ENCODE peak calls at places on chromosomes 4 and X, in seven cellular contexts. One of them, this sample, is unnamed.

GRCh38 chr4:87498446-87498900 is 30.7 kb downstream of the SPARCL1 start:
- DNase-seq in colonic mucosa: no peak
- DNase-seq in AG10803: peak
- DNase-seq in progenitor cell of endocrine pancreas: no peak
- DNase-seq in heart right ventricle: no peak
- DNase-seq in Calu3: no peak
- DNase-seq in AG09309: peak
- DNase-seq in this sample: no peak

GRCh38 chrX:37378399-37378798 is 29.2 kb downstream of the PRRG1 start:
- DNase-seq in colonic mucosa: no peak
- DNase-seq in AG10803: peak
- DNase-seq in progenitor cell of endocrine pancreas: no peak
- DNase-seq in heart right ventricle: no peak
- DNase-seq in Calu3: no peak
- DNase-seq in AG09309: no peak
- DNase-seq in this sample: no peak

GRCh38 chr4:168755643-168756482 is 254.2 kb downstream of the CBR4 start:
- DNase-seq in colonic mucosa: no peak
- DNase-seq in AG10803: peak
- DNase-seq in progenitor cell of endocrine pancreas: no peak
- DNase-seq in heart right ventricle: no peak
- DNase-seq in Calu3: no peak
- DNase-seq in AG09309: no peak
- DNase-seq in this sample: no peak

GRCh38 chrX:80335062-80335830 is 85.0 kb upstream of the TENT5D start:
- DNase-seq in colonic mucosa: peak
- DNase-seq in AG10803: peak
- DNase-seq in progenitor cell of endocrine pancreas: no peak
- DNase-seq in heart right ventricle: no peak
- DNase-seq in Calu3: no peak
- DNase-seq in AG09309: no peak
- DNase-seq in this sample: no peak

GRCh38 chrX:103343105-103343504 is 13.1 kb downstream of the TCEAL7 start:
- DNase-seq in colonic mucosa: peak
- DNase-seq in AG10803: peak
- DNase-seq in progenitor cell of endocrine pancreas: no peak
- DNase-seq in heart right ventricle: peak
- DNase-seq in Calu3: peak
- DNase-seq in AG09309: no peak
- DNase-seq in this sample: no peak

GRCh38 chr4:78971326-78971725 is 32.1 kb upstream of the PAQR3 start:
- DNase-seq in colonic mucosa: no peak
- DNase-seq in AG10803: no peak
- DNase-seq in progenitor cell of endocrine pancreas: no peak
- DNase-seq in heart right ventricle: peak
- DNase-seq in Calu3: no peak
- DNase-seq in AG09309: no peak
- DNase-seq in this sample: no peak

GRCh38 chrX:130566028-130566683 is 164.4 kb downstream of the RBMX2 start:
- DNase-seq in colonic mucosa: no peak
- DNase-seq in AG10803: no peak
- DNase-seq in progenitor cell of endocrine pancreas: no peak
- DNase-seq in heart right ventricle: no peak
- DNase-seq in Calu3: peak
- DNase-seq in AG09309: no peak
- DNase-seq in this sample: no peak

GRCh38 chrX:155031657-155032056 is 5.0 kb downstream of the FUNDC2 start:
- DNase-seq in colonic mucosa: no peak
- DNase-seq in AG10803: no peak
- DNase-seq in progenitor cell of endocrine pancreas: no peak
- DNase-seq in heart right ventricle: no peak
- DNase-seq in Calu3: no peak
- DNase-seq in AG09309: no peak
- DNase-seq in this sample: no peak

GRCh38 chr4:1600811-1601532 is 83.1 kb downstream of the FAM53A start:
- DNase-seq in colonic mucosa: no peak
- DNase-seq in AG10803: no peak
- DNase-seq in progenitor cell of endocrine pancreas: no peak
- DNase-seq in heart right ventricle: no peak
- DNase-seq in Calu3: no peak
- DNase-seq in AG09309: no peak
- DNase-seq in this sample: no peak

GRCh38 chr4:40587826-40588225 is 41.8 kb downstream of the RBM47 start:
- DNase-seq in colonic mucosa: no peak
- DNase-seq in AG10803: peak
- DNase-seq in progenitor cell of endocrine pancreas: no peak
- DNase-seq in heart right ventricle: no peak
- DNase-seq in Calu3: no peak
- DNase-seq in AG09309: peak
- DNase-seq in this sample: no peak

GRCh38 chr4:126221717-126222116 is 907.0 kb downstream of the FAT4 start:
- DNase-seq in colonic mucosa: no peak
- DNase-seq in AG10803: no peak
- DNase-seq in progenitor cell of endocrine pancreas: no peak
- DNase-seq in heart right ventricle: no peak
- DNase-seq in Calu3: no peak
- DNase-seq in AG09309: no peak
- DNase-seq in this sample: no peak

GRCh38 chr4:126221262-126221661 is 906.5 kb downstream of the FAT4 start:
- DNase-seq in colonic mucosa: no peak
- DNase-seq in AG10803: no peak
- DNase-seq in progenitor cell of endocrine pancreas: no peak
- DNase-seq in heart right ventricle: no peak
- DNase-seq in Calu3: no peak
- DNase-seq in AG09309: no peak
- DNase-seq in this sample: no peak

DNA sequence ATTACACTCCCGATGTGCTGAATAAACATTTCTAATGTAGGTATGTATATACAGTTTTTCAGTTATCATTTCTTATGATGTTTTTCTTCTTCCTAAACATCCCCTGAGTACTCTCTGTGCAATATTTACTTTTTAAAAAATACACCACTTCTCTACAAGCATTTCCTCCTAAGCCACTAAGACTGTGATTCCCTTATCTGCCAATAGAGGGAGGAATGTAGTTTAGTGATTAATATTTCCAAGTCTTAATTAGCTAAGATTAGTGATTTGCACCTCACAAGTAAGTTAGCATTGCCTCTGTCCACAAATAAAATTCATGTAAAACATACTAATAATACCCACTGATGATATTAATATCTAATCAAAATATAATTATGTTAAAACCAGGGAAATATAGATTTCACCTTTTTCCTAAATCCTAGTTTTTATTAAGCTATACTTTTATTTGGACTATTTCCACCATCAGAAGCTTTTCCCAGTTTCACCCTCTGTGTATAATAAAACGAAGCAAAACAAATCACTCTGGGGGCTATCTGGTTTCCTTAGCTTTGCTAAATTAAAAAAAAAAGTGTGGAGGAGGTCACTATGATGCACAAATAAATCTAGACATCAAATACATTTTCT is 909.1 kb downstream of the FAT4 start:
- DNase-seq in colonic mucosa: no peak
- DNase-seq in AG10803: peak
- DNase-seq in progenitor cell of endocrine pancreas: no peak
- DNase-seq in heart right ventricle: no peak
- DNase-seq in Calu3: no peak
- DNase-seq in AG09309: no peak
- DNase-seq in this sample: no peak
- TF ChIP-seq CTCF in colonic mucosa: no peak
- TF ChIP-seq CTCF in AG10803: peak
- TF ChIP-seq CTCF in progenitor cell of endocrine pancreas: peak
- TF ChIP-seq CTCF in heart right ventricle: peak
- TF ChIP-seq CTCF in Calu3: no peak
- TF ChIP-seq CTCF in AG09309: peak
- TF ChIP-seq CTCF in this sample: no peak

GRCh38 chrX:38632516-38632915 is 71.2 kb downstream of the TSPAN7 start:
- DNase-seq in colonic mucosa: no peak
- DNase-seq in AG10803: no peak
- DNase-seq in progenitor cell of endocrine pancreas: no peak
- DNase-seq in heart right ventricle: no peak
- DNase-seq in Calu3: no peak
- DNase-seq in AG09309: no peak
- DNase-seq in this sample: no peak

GRCh38 chrX:38627683-38628082 is 66.3 kb downstream of the TSPAN7 start:
- DNase-seq in colonic mucosa: peak
- DNase-seq in AG10803: no peak
- DNase-seq in progenitor cell of endocrine pancreas: no peak
- DNase-seq in heart right ventricle: no peak
- DNase-seq in Calu3: peak
- DNase-seq in AG09309: no peak
- DNase-seq in this sample: no peak

GRCh38 chrX:38628587-38628986 is 67.2 kb downstream of the TSPAN7 start:
- DNase-seq in colonic mucosa: no peak
- DNase-seq in AG10803: no peak
- DNase-seq in progenitor cell of endocrine pancreas: no peak
- DNase-seq in heart right ventricle: no peak
- DNase-seq in Calu3: no peak
- DNase-seq in AG09309: no peak
- DNase-seq in this sample: no peak
- TF ChIP-seq CTCF in colonic mucosa: no peak
- TF ChIP-seq CTCF in AG10803: no peak
- TF ChIP-seq CTCF in progenitor cell of endocrine pancreas: no peak
- TF ChIP-seq CTCF in heart right ventricle: no peak
- TF ChIP-seq CTCF in Calu3: no peak
- TF ChIP-seq CTCF in AG09309: no peak
- TF ChIP-seq CTCF in this sample: no peak

DNA sequence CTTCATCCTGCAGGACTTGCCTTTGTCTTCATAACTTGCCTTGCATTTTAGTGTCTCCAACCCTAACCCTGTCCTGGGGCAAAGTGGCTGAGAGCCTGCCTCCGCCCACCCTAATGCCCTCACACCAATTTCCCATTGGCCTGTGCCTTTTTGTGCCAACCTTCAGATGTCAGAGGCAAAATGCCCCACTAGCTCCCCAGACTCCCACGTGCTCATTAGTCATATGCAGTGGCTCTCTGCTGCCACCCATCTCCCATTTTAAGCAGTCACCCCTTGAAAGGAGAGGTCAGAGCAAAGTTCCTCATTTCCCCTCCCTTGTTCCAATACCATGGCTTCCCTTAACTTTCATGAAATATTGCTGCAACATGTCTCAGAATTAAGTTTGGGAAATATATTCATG is 74.8 kb upstream of the PASD1 start:
- DNase-seq in colonic mucosa: no peak
- DNase-seq in AG10803: no peak
- DNase-seq in progenitor cell of endocrine pancreas: no peak
- DNase-seq in heart right ventricle: no peak
- DNase-seq in Calu3: peak
- DNase-seq in AG09309: no peak
- DNase-seq in this sample: no peak
- TF ChIP-seq CTCF in colonic mucosa: no peak
- TF ChIP-seq CTCF in AG10803: no peak
- TF ChIP-seq CTCF in progenitor cell of endocrine pancreas: peak
- TF ChIP-seq CTCF in heart right ventricle: no peak
- TF ChIP-seq CTCF in Calu3: no peak
- TF ChIP-seq CTCF in AG09309: no peak
- TF ChIP-seq CTCF in this sample: no peak

GRCh38 chrX:115018040-115018647 is 728 bp upstream of the IL13RA2 start:
- DNase-seq in colonic mucosa: no peak
- DNase-seq in AG10803: no peak
- DNase-seq in progenitor cell of endocrine pancreas: no peak
- DNase-seq in heart right ventricle: no peak
- DNase-seq in Calu3: peak
- DNase-seq in AG09309: no peak
- DNase-seq in this sample: no peak
- TF ChIP-seq CTCF in colonic mucosa: peak
- TF ChIP-seq CTCF in AG10803: peak
- TF ChIP-seq CTCF in progenitor cell of endocrine pancreas: peak
- TF ChIP-seq CTCF in heart right ventricle: peak
- TF ChIP-seq CTCF in Calu3: peak
- TF ChIP-seq CTCF in AG09309: no peak
- TF ChIP-seq CTCF in this sample: no peak

GRCh38 chr4:17283251-17283650 is 228.6 kb downstream of the QDPR start:
- DNase-seq in colonic mucosa: no peak
- DNase-seq in AG10803: no peak
- DNase-seq in progenitor cell of endocrine pancreas: no peak
- DNase-seq in heart right ventricle: no peak
- DNase-seq in Calu3: no peak
- DNase-seq in AG09309: no peak
- DNase-seq in this sample: no peak

GRCh38 chr4:17276821-17277220 is 235.1 kb downstream of the QDPR start:
- DNase-seq in colonic mucosa: peak
- DNase-seq in AG10803: peak
- DNase-seq in progenitor cell of endocrine pancreas: no peak
- DNase-seq in heart right ventricle: peak
- DNase-seq in Calu3: no peak
- DNase-seq in AG09309: peak
- DNase-seq in this sample: no peak

GRCh38 chr4:17283832-17284231 is 228.1 kb downstream of the QDPR start:
- DNase-seq in colonic mucosa: no peak
- DNase-seq in AG10803: no peak
- DNase-seq in progenitor cell of endocrine pancreas: no peak
- DNase-seq in heart right ventricle: no peak
- DNase-seq in Calu3: no peak
- DNase-seq in AG09309: no peak
- DNase-seq in this sample: no peak

GRCh38 chr4:17284323-17285175 is 227.3 kb downstream of the QDPR start:
- DNase-seq in colonic mucosa: no peak
- DNase-seq in AG10803: no peak
- DNase-seq in progenitor cell of endocrine pancreas: no peak
- DNase-seq in heart right ventricle: no peak
- DNase-seq in Calu3: no peak
- DNase-seq in AG09309: no peak
- DNase-seq in this sample: no peak

GRCh38 chr4:17280266-17280665 is 231.6 kb downstream of the QDPR start:
- DNase-seq in colonic mucosa: no peak
- DNase-seq in AG10803: no peak
- DNase-seq in progenitor cell of endocrine pancreas: no peak
- DNase-seq in heart right ventricle: no peak
- DNase-seq in Calu3: no peak
- DNase-seq in AG09309: no peak
- DNase-seq in this sample: no peak
- TF ChIP-seq CTCF in colonic mucosa: no peak
- TF ChIP-seq CTCF in AG10803: no peak
- TF ChIP-seq CTCF in progenitor cell of endocrine pancreas: no peak
- TF ChIP-seq CTCF in heart right ventricle: no peak
- TF ChIP-seq CTCF in Calu3: no peak
- TF ChIP-seq CTCF in AG09309: no peak
- TF ChIP-seq CTCF in this sample: no peak

DNA sequence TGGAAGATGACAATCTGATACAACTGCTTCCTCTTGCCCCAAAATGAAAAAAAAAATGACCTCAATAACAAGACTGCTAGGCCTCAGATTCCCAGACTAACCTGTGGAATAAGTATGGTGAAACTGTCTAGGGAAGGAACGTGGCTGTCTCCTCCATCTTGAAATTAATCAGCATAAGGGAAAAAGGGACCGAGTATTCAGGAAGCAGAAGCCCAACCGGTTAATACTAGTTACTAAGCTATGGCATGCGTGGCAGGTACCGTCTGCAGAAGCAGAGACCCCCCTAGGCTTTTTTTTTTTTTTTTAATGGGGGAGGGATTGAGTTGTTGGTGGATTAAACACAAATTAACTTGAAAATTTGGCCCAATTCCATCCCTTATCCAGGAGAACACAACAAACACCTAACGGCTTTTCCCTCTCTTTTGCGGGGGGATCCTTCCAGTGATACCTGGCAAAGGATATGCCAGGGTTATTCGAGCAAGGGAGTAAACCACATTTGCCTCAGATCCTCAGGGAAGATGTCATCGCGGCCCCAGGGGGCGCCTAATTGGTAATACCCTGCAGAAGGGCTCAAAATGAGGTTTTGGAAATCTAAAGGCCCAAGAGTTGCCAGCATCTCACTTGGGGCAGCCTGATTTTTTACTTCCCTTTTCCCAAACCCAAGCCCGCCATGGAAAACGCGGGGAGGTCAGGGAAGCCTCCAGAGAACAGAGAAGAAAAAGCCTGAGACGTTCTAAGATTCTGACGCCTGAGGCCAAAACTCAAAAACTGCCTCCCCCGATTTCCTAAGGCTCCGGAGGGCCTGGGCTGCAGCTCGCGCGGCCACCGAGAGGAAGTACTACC is 853 bp downstream of the RLIM start:
- DNase-seq in colonic mucosa: peak
- DNase-seq in AG10803: peak
- DNase-seq in progenitor cell of endocrine pancreas: no peak
- DNase-seq in heart right ventricle: no peak
- DNase-seq in Calu3: peak
- DNase-seq in AG09309: no peak
- DNase-seq in this sample: no peak
- TF ChIP-seq CTCF in colonic mucosa: no peak
- TF ChIP-seq CTCF in AG10803: peak
- TF ChIP-seq CTCF in progenitor cell of endocrine pancreas: no peak
- TF ChIP-seq CTCF in heart right ventricle: no peak
- TF ChIP-seq CTCF in Calu3: no peak
- TF ChIP-seq CTCF in AG09309: no peak
- TF ChIP-seq CTCF in this sample: no peak

This sample was measured in coronary artery.